ENCODE peak calls at places on chromosomes 6 and 20, in four cellular contexts. L is activated naive CD4-positive, alpha-beta T cell treated with Interleukin-2 at 50 U/mL for 16 hours; U is Right ventricle myocardium inferior; O is neural crest cell. X is an unnamed sample.

GRCh38 chr6:123625697-123626096 is 11.1 kb downstream of the TRDN start:
- DNase-seq in L (no peak), U (no peak), O (no peak), X (no peak)

GRCh38 chr20:61798632-61799031 is 267.0 kb downstream of the TAF4 start:
- DNase-seq in L (no peak), U (no peak), O (no peak), X (peak; percentile 16)

GRCh38 chr6:82953871-82954270 is 111.8 kb downstream of the UBE3D start:
- DNase-seq in L (no peak), U (no peak), O (no peak), X (peak; percentile 51)

GRCh38 chr20:7161690-7162089 is 394.2 kb downstream of the BMP2 start:
- DNase-seq in L (no peak), U (no peak), O (no peak), X (no peak)

GRCh38 chr6:169909113-169909512 is 157.7 kb downstream of the ERMARD start:
- DNase-seq in L (no peak), U (no peak), O (no peak), X (no peak)

GRCh38 chr6:17280552-17281090 is 540 bp upstream of the RBM24 start:
- DNase-seq in L (no peak), U (peak; percentile 79), O (peak; percentile 46), X (peak; percentile 81)

GRCh38 chr6:7260291-7261029 is 52.5 kb downstream of the SSR1 start:
- DNase-seq in L (no peak), U (no peak), O (no peak), X (no peak)

GRCh38 chr20:51462566-51463276 is 79.8 kb downstream of the NFATC2 start:
- DNase-seq in L (no peak), U (peak; percentile 92), O (no peak), X (peak; percentile 91)

GRCh38 chr20:25629816-25630499 is 6.1 kb upstream of the NANP start:
- DNase-seq in L (no peak), U (no peak), O (no peak), X (no peak)

GRCh38 chr6:159778131-159778530 is 11.3 kb downstream of the TCP1 start:
- DNase-seq in L (no peak), U (no peak), O (no peak), X (no peak)

GRCh38 chr6:83921315-83921714 is 61.8 kb downstream of the CYB5R4 start:
- DNase-seq in L (no peak), U (no peak), O (no peak), X (no peak)

GRCh38 chr6:135251964-135252429 is 70.9 kb downstream of the MYB start:
- DNase-seq in L (no peak), U (no peak), O (no peak), X (no peak)

GRCh38 chr6:129203190-129203900 is 320.4 kb downstream of the LAMA2 start:
- DNase-seq in L (no peak), U (no peak), O (no peak), X (no peak)

GRCh38 chr6:44660561-44661220 is 273.2 kb downstream of the CDC5L start:
- DNase-seq in L (no peak), U (no peak), O (no peak), X (no peak)

GRCh38 chr6:8006208-8006607 is 58.0 kb downstream of the BLOC1S5 start:
- DNase-seq in L (no peak), U (no peak), O (no peak), X (no peak)

GRCh38 chr20:59804347-59804746 is 129.1 kb downstream of the SYCP2 start:
- DNase-seq in L (no peak), U (no peak), O (no peak), X (no peak)

GRCh38 chr6:44223471-44224153 is at the start of gene SLC29A1:
- DNase-seq in L (peak; percentile 85), U (peak; percentile 87), O (peak; percentile 67), X (peak; percentile 90)

GRCh38 chr6:82072113-82072512 is 175.4 kb downstream of the IBTK start:
- DNase-seq in L (no peak), U (no peak), O (no peak), X (no peak)

GRCh38 chr20:41318271-41318649 is 729 bp upstream of the ZHX3 start:
- DNase-seq in L (no peak), U (no peak), O (no peak), X (no peak)

GRCh38 chr6:131061041-131061770 is 1.8 kb downstream of the EPB41L2 start:
- DNase-seq in L (no peak), U (no peak), O (no peak), X (no peak)

GRCh38 chr6:34650823-34651222 is 45.7 kb downstream of the ILRUN start:
- DNase-seq in L (no peak), U (no peak), O (no peak), X (no peak)

GRCh38 chr6:38445912-38446311 is 193.8 kb downstream of the BTBD9 start:
- DNase-seq in L (no peak), U (no peak), O (no peak), X (no peak)

GRCh38 chr6:89411019-89411268 is 1.1 kb downstream of the RRAGD start:
- DNase-seq in L (peak; percentile 7), U (peak; percentile 77), O (no peak), X (no peak)

GRCh38 chr6:150891886-150892485 is 26.5 kb downstream of the MTHFD1L start:
- DNase-seq in L (peak; percentile 56), U (no peak), O (peak; percentile 74), X (peak; percentile 67)

X was measured in Right ventricle myocardium superior.